ENCODE peak calls at places on chromosomes 4 and X, in four cellular contexts. A, P, R and G are unnamed samples. For H3K4me1, the result is how much of the 10 kb centered on the place peaks cover.

GRCh38 chrX:45513042-45513441 is 312.4 kb upstream of the DIPK2B start:
- DNase-seq in R (no peak), P (no peak), A (no peak), G (no peak)

GRCh38 chrX:27354021-27354420 is 109.1 kb downstream of the PPP4R3C start:
- DNase-seq in R (no peak), P (no peak), A (no peak), G (no peak)

GRCh38 chrX:41982966-41983365 is 59.6 kb upstream of the CASK start:
- DNase-seq in A (no peak), R (no peak), P (no peak), G (no peak)

GRCh38 chr4:26197018-26197779 is 123.6 kb upstream of the RBPJ start:
- DNase-seq in P (no peak), R (no peak), A (peak), G (peak)

GRCh38 chr4:54400802-54401201 is 171.7 kb downstream of the PDGFRA start:
- DNase-seq in P (no peak), R (no peak), A (peak), G (peak)

GRCh38 chr4:10079256-10079655 is 37.3 kb downstream of the WDR1 start:
- DNase-seq in P (no peak), R (peak), A (no peak), G (no peak)

GRCh38 chr4:37685726-37686372 is 327 bp downstream of the RELL1 start:
- DNase-seq in P (no peak), R (peak), A (peak), G (peak)

GRCh38 chr4:65046496-65047101 is 623.7 kb downstream of the EPHA5 start:
- DNase-seq in R (no peak), P (no peak), A (peak), G (peak)

GRCh38 chrX:150257348-150258175 is 105.6 kb upstream of the MAMLD1 start:
- DNase-seq in A (no peak), R (no peak), P (no peak), G (no peak)

GRCh38 chr4:87624698-87625097 is 16.4 kb downstream of the DSPP start:
- DNase-seq in P (no peak), R (no peak), A (no peak), G (no peak)

GRCh38 chr4:99838927-99839326 is 22.3 kb downstream of the DAPP1 start:
- DNase-seq in R (no peak), A (no peak), P (no peak), G (no peak)

GRCh38 chr4:74376888-74377483 is 12.0 kb downstream of the EREG start:
- DNase-seq in A (peak), R (no peak), P (no peak), G (peak)

GRCh38 chr4:158182736-158183135 is 9.9 kb upstream of the GASK1B start:
- DNase-seq in R (no peak), A (no peak), P (no peak), G (no peak)

GRCh38 chr4:7805533-7806079 is 134.1 kb downstream of the AFAP1 start:
- DNase-seq in P (no peak), R (no peak), A (peak), G (peak)
- H3K4me1 ChIP-seq in P (under half), R (under half), A (under half), G (under half)

GRCh38 chr4:164959896-164960295 is 17.6 kb downstream of the TRIM61 start:
- DNase-seq in R (no peak), P (no peak), A (no peak), G (peak)

GRCh38 chr4:164955107-164955805 is 22.2 kb downstream of the TRIM61 start:
- DNase-seq in R (no peak), A (no peak), P (no peak), G (peak)

GRCh38 chr4:164952551-164952950 is 24.9 kb downstream of the TRIM61 start:
- DNase-seq in A (no peak), R (no peak), P (no peak), G (no peak)

GRCh38 chr4:164956766-164957643 is 20.5 kb downstream of the TRIM61 start:
- DNase-seq in P (peak), R (peak), A (peak), G (peak)
- H3K4me3 ChIP-seq in P (peak), R (peak), A (peak), G (peak)

GRCh38 chr4:84496356-84497219 is 2.5 kb downstream of the NKX6-1 start:
- DNase-seq in A (peak), R (no peak), P (no peak), G (no peak)

GRCh38 chr4:84495448-84496221 is 3.5 kb downstream of the NKX6-1 start:
- DNase-seq in A (no peak), R (no peak), P (no peak), G (no peak)

GRCh38 chr4:84498203-84499026 is 677 bp downstream of the NKX6-1 start:
- DNase-seq in A (peak), P (no peak), R (no peak), G (peak)

GRCh38 chr4:84497835-84498202 is 1.3 kb downstream of the NKX6-1 start:
- DNase-seq in R (no peak), A (no peak), P (no peak), G (no peak)

DNA sequence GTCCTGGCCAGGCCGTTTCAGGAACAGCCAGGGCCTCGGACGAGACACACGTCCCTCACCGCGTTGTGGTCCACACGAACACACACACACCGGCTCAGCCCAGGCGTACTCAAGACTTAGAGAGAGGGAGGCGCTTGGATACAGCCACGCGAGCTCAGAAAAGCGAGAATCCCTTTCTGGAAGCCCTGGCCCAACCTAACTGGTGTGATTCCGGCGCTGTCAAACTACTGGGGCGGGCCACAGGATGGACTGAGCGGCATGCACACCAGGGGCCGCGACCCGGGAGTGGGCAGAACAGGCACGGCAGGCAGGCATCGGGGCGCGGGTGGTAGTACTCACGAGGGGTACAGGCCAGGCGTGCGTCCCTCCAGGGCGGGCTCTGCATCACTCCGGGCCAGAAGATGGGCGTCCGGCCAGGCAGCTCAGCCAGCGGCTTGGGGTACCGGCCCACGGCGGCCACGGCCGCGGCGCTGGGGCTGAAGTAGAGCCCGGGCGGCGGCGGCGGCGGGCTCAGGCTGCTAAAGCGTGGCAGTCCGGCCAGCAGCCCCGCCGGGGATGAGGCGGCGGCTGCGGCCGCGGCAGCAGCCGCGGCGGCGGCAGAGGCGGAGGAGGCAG is 1.8 kb downstream of the NKX6-1 start:
- DNase-seq in R (peak), A (peak), P (no peak), G (no peak)
- H3K4me1 ChIP-seq in R (under half), A (under half), P (under half), G (under half)

GRCh38 chr4:152258804-152259708 is 276.8 kb downstream of the FBXW7 start:
- DNase-seq in A (peak), R (no peak), P (no peak), G (peak)
- H3K4me3 ChIP-seq in A (no peak), R (no peak), P (no peak), G (no peak)

DNA sequence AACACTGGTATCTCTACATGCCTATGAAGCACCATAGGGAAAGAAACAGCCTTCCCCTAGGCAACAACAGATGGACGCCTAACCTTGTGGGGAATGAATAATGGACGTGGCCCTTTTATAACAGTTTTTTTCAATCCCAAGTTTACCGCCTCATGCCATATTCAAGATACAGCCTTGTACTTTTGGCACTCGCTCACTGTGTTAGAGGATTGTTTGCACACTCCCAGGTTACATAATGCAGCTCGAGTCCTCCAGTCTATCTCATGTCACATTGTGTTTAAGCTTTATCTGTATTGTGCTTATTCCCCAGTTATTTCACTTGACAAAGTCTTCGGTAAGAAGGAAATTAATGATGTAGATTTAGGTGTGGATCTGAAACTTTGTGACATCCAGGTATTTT is 711.1 kb downstream of the RPA4 start:
- DNase-seq in P (no peak), R (no peak), A (no peak), G (no peak)
- H3K4me1 ChIP-seq in P (under half), R (under half), A (under half), G (under half)

GRCh38 chr4:6271206-6271605 is 1.6 kb downstream of the WFS1 start:
- DNase-seq in A (no peak), P (no peak), R (no peak), G (no peak)

GRCh38 chr4:6273661-6273990 is 4.0 kb downstream of the WFS1 start:
- DNase-seq in R (no peak), P (no peak), A (no peak), G (peak)

GRCh38 chr4:6275351-6275750 is 5.7 kb downstream of the WFS1 start:
- DNase-seq in P (no peak), A (no peak), R (no peak), G (no peak)

GRCh38 chr4:6271701-6272465 is 2.2 kb downstream of the WFS1 start:
- DNase-seq in A (no peak), R (no peak), P (no peak), G (peak)

GRCh38 chr4:6272863-6273660 is 3.4 kb downstream of the WFS1 start:
- DNase-seq in A (peak), P (no peak), R (peak), G (peak)
- H3K4me3 ChIP-seq in A (no peak), P (peak), R (no peak), G (peak)

GRCh38 chr4:122854444-122854843 is 27.8 kb downstream of the FGF2 start:
- DNase-seq in A (no peak), R (peak), P (no peak), G (no peak)
- H3K4me1 ChIP-seq in A (under half), R (under half), P (under half), G (under half)

DNA sequence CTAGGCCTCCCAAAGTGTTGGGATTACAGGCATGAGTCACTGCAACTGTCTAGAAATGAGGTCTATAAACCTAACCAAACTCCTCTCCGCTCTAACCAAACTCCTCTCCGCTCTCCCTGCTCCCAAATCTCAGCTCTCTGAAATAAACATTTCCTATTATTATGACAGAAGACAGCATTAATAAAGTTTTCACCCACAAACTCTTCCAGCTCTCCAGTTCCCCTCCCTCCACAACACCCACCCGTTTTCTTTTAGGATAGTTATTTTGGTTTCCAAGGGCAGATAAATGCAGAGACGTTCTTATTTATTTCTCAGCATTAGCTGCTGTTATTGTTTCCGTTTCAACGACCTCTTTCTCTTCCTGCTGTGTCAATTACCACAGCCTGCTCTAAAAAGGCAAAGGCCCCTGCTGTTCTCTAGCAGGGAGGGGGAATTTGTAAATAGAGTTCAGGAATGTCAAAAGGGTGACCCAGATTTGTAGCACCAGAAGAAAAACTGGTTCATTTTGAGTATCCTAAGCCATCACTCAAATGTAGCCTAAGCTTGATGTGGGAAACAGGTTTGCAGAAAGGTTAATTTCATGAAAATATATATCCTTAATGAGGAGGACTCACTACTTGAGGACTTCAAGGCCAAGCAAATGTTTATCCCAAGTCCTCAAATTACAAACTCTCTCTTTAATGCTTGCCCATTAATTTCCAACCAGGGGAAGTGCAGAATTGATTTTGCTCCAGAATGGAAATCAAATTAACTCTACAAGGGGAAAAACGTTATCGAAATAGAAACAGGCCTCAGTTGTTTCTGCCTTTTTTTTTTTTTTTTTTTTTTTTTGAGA is 13.5 kb upstream of the SCD5 start:
- DNase-seq in R (no peak), P (no peak), A (peak), G (no peak)
- H3K4me3 ChIP-seq in R (no peak), P (no peak), A (no peak), G (no peak)

DNA sequence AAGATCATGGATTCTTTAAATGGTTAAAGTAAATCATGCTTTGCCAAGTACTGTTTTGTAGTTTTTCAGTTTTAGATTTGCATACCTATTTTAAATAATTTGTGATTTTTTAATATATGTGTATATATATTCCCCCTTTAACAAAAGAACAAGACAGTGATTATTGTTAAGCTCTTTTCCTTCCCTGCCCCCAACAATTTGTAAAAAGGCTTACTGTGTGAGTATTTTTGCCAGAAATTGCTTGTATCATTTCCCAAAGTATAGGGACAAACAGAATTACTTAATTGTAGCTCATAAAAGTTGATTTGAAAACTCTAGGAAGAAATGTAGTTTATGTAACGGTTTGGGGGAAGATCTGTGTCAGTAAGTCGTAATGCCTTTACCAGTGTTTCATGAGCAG is 19.0 kb downstream of the CPEB2 start:
- DNase-seq in A (no peak), P (no peak), R (no peak), G (no peak)
- H3K4me1 ChIP-seq in A (under half), P (under half), R (under half), G (under half)

GRCh38 chr4:19756661-19757060 is 495.0 kb upstream of the SLIT2 start:
- DNase-seq in P (no peak), R (no peak), A (no peak), G (no peak)
- H3K4me3 ChIP-seq in P (no peak), R (no peak), A (no peak), G (no peak)